ENCODE peak calls at places on chromosomes 6 and 20, in eight cellular contexts. S, B, G, W, K, A, H and U are unnamed samples.

GRCh38 chr20:58078741-58079522 is 149.5 kb downstream of the ANKRD60 start:
- DNase-seq in S (no peak), B (peak), G (no peak), W (no peak), K (no peak), A (no peak), H (no peak), U (no peak)

GRCh38 chr6:131950767-131951575 is at the start of gene CCN2:
- DNase-seq in S (no peak), B (peak), G (no peak), W (no peak), K (no peak), A (peak), H (peak), U (no peak)

GRCh38 chr20:47922280-47922675 is 137.0 kb upstream of the SULF2 start:
- DNase-seq in S (no peak), B (peak), G (no peak), W (no peak), K (no peak), A (peak), H (no peak), U (no peak)

GRCh38 chr6:169832247-169832948 is 81.0 kb downstream of the ERMARD start:
- DNase-seq in S (no peak), B (no peak), G (no peak), W (no peak), K (no peak), A (no peak), H (no peak), U (no peak)

GRCh38 chr20:61376541-61377231 is 124.6 kb downstream of the CDH4 start:
- DNase-seq in S (no peak), B (no peak), G (no peak), W (no peak), K (no peak), A (no peak), H (no peak), U (no peak)

GRCh38 chr6:112466378-112467151 is 119.4 kb downstream of the RFPL4B start:
- DNase-seq in S (no peak), B (peak), G (no peak), W (no peak), K (no peak), A (no peak), H (no peak), U (no peak)

GRCh38 chr6:30883476-30883742 is 910 bp upstream of the DDR1 start:
- DNase-seq in S (no peak), B (no peak), G (no peak), W (no peak), K (no peak), A (no peak), H (no peak), U (no peak)

GRCh38 chr20:17339000-17339399 is 112.2 kb downstream of the PCSK2 start:
- DNase-seq in S (no peak), B (no peak), G (no peak), W (no peak), K (no peak), A (no peak), H (no peak), U (no peak)

GRCh38 chr6:13038315-13039261 is 289.7 kb downstream of the TBC1D7 start:
- DNase-seq in S (no peak), B (no peak), G (no peak), W (no peak), K (no peak), A (no peak), H (no peak), U (no peak)

GRCh38 chr6:13425971-13426931 is 61.1 kb downstream of the GFOD1 start:
- DNase-seq in S (no peak), B (peak), G (no peak), W (no peak), K (no peak), A (no peak), H (no peak), U (no peak)

GRCh38 chr20:62716198-62716940 is 7.7 kb downstream of the NTSR1 start:
- DNase-seq in S (no peak), B (no peak), G (no peak), W (peak), K (no peak), A (no peak), H (no peak), U (peak)

GRCh38 chr6:27864906-27865883 is 47.0 kb downstream of the OR2B2 start:
- DNase-seq in S (peak), B (peak), G (peak), W (no peak), K (peak), A (peak), H (peak), U (peak)

GRCh38 chr20:18907353-18907752 is 93.8 kb downstream of the SCP2D1 start:
- DNase-seq in S (no peak), B (no peak), G (no peak), W (no peak), K (no peak), A (no peak), H (no peak), U (no peak)

GRCh38 chr20:50346372-50347347 is 156.0 kb downstream of the CEBPB start:
- DNase-seq in S (no peak), B (peak), G (no peak), W (no peak), K (peak), A (peak), H (no peak), U (no peak)

GRCh38 chr20:3240776-3241363 is 1.9 kb upstream of the SLC4A11 start:
- DNase-seq in S (no peak), B (no peak), G (no peak), W (no peak), K (no peak), A (no peak), H (no peak), U (no peak)

GRCh38 chr20:31842471-31843157 is 2.8 kb downstream of the FOXS1 start:
- DNase-seq in S (no peak), B (peak), G (no peak), W (no peak), K (no peak), A (peak), H (peak), U (no peak)

GRCh38 chr20:41367393-41367695 is 726 bp upstream of the EMILIN3 start:
- DNase-seq in S (no peak), B (no peak), G (no peak), W (no peak), K (no peak), A (no peak), H (peak), U (no peak)

GRCh38 chr6:112620832-112621569 is 273.9 kb downstream of the RFPL4B start:
- DNase-seq in S (no peak), B (peak), G (no peak), W (no peak), K (no peak), A (no peak), H (no peak), U (no peak)

GRCh38 chr20:50513169-50514034 is 3.2 kb downstream of the PTPN1 start:
- DNase-seq in S (no peak), B (peak), G (no peak), W (no peak), K (no peak), A (no peak), H (no peak), U (no peak)

GRCh38 chr6:158023597-158023939 is 41.9 kb downstream of the SYNJ2 start:
- DNase-seq in S (no peak), B (no peak), G (no peak), W (no peak), K (peak), A (no peak), H (no peak), U (no peak)

GRCh38 chr6:12941422-12941821 is 224.9 kb downstream of the PHACTR1 start:
- DNase-seq in S (no peak), B (peak), G (no peak), W (no peak), K (no peak), A (no peak), H (no peak), U (no peak)

GRCh38 chr20:2596673-2597279 is 55.7 kb upstream of the NOP56 start:
- DNase-seq in S (no peak), B (peak), G (no peak), W (no peak), K (no peak), A (no peak), H (no peak), U (no peak)

GRCh38 chr20:1841554-1842140 is 53.6 kb upstream of the SIRPA start:
- DNase-seq in S (no peak), B (peak), G (no peak), W (no peak), K (no peak), A (no peak), H (no peak), U (no peak)